ENCODE peak calls at places on chromosomes 12 and 14, in five cellular contexts. X is HCT116, L is A549, F is heart left ventricle, T is body of pancreas. C is an unnamed sample.
A peak's percentile ranks its signal among the peaks of the same experiment; 100 is the strongest.

GRCh38 chr14:78310263-78310662 is 140.1 kb downstream of the NRXN3 start:
- DNase-seq in X (no peak), L (no peak), F (no peak), T (no peak), C (no peak)

GRCh38 chr12:128820723-128821432 is 2.9 kb downstream of the SLC15A4 start:
- DNase-seq in X (no peak), L (no peak), F (peak; percentile 39), T (peak; percentile 17), C (no peak)

GRCh38 chr12:52285172-52285745 is 6.1 kb downstream of the KRT81 start:
- DNase-seq in X (no peak), L (peak; percentile 58), F (no peak), T (no peak), C (peak; percentile 10)

GRCh38 chr12:119180380-119181040 is 1.8 kb downstream of the HSPB8 start:
- DNase-seq in X (no peak), L (no peak), F (peak; percentile 63), T (no peak), C (no peak)

GRCh38 chr12:93316623-93316971 is 61.1 kb upstream of the NUDT4 start:
- DNase-seq in X (no peak), L (no peak), F (no peak), T (no peak), C (no peak)

GRCh38 chr12:117031843-117032592 is 67.2 kb downstream of the TESC start:
- DNase-seq in X (no peak), L (no peak), F (no peak), T (no peak), C (no peak)

GRCh38 chr14:23061995-23062394 is 4.7 kb upstream of the CDH24 start:
- DNase-seq in X (peak; percentile 60), L (peak; percentile 75), F (peak; percentile 70), T (peak; percentile 79), C (no peak)

GRCh38 chr14:68460541-68460940 is 332.3 kb downstream of the ZFP36L1 start:
- DNase-seq in X (no peak), L (no peak), F (no peak), T (no peak), C (no peak)

GRCh38 chr14:103188691-103189480 is 65.6 kb downstream of the TNFAIP2 start:
- DNase-seq in X (no peak), L (no peak), F (peak; percentile 39), T (peak; percentile 32), C (no peak)

GRCh38 chr12:4164591-4165558 is 108.7 kb upstream of the CCND2 start:
- DNase-seq in X (no peak), L (no peak), F (peak; percentile 76), T (no peak), C (no peak)

GRCh38 chr12:30531731-30532678 is 163.7 kb downstream of the IPO8 start:
- DNase-seq in X (no peak), L (no peak), F (no peak), T (no peak), C (no peak)
- H3K27ac ChIP-seq in X (no peak overlapping the region), L (no peak overlapping the region), F (no peak overlapping the region), T (peak overlapping the region; percentile 37), C (no peak overlapping the region)

DNA sequence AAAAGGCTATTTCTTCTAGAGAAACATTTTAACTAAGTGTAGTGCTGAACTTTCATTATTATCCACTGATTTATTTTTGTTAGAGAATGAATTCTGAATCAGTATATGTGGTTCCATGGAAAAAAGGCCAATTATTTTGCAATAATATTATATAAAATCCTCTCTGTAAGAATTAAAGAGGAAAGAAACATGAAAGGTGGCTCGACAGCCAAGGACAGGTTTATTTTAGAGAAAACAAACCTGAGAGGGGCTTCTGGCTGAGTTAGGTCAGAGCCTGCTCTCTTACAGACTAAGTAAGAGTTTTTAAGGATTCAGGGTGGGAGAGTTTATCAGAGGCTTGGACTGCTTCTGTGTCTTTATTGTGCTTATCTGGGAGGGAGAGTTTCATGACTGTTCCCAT is 46.7 kb upstream of the GUCY2C start:
- DNase-seq in X (no peak), L (no peak), F (no peak), T (no peak), C (no peak)
- TF ChIP-seq POLR2A in X (no peak), L (no peak), F (no peak), T (no peak), C (no peak)

GRCh38 chr12:42468853-42469252 is 120.7 kb downstream of the PRICKLE1 start:
- DNase-seq in X (no peak), L (no peak), F (no peak), T (no peak), C (no peak)
- H3K4me3 ChIP-seq in X (no peak overlapping the region), L (no peak overlapping the region), F (peak overlapping the region; percentile 7), T (no peak overlapping the region), C (no peak overlapping the region)

GRCh38 chr12:122950276-122950675 is 16.0 kb downstream of the ABCB9 start:
- DNase-seq in X (no peak), L (no peak), F (no peak), T (no peak), C (no peak)
- H3K27ac ChIP-seq in X (no peak overlapping the region), L (peak overlapping the region; percentile 35), F (no peak overlapping the region), T (no peak overlapping the region), C (no peak overlapping the region)

C was measured in vagina.